ENCODE peak calls at places on chromosome 6, in seven cellular contexts. P, I, H, G, Q, D and T are unnamed samples.
A peak's percentile ranks its signal among the peaks of the same experiment; 100 is the strongest.

GRCh38 chr6:127129281-127129680 is 10.8 kb downstream of the RSPO3 start:
- DNase-seq in P (no peak), I (no peak), H (no peak), G (no peak), Q (no peak), D (no peak), T (no peak)

GRCh38 chr6:41698350-41698781 is 37.0 kb downstream of the TFEB start:
- DNase-seq in P (no peak), I (peak; percentile 27), H (peak; percentile 81), G (peak; percentile 98), Q (no peak), D (no peak), T (no peak)

GRCh38 chr6:159713984-159714383 is 13.3 kb upstream of the WTAP start:
- DNase-seq in P (no peak), I (no peak), H (no peak), G (no peak), Q (no peak), D (no peak), T (no peak)

GRCh38 chr6:123962508-123962907 is 158.8 kb downstream of the NKAIN2 start:
- DNase-seq in P (no peak), I (no peak), H (peak; percentile 18), G (no peak), Q (no peak), D (no peak), T (peak; percentile 83)

GRCh38 chr6:163427498-163428254 is 13.2 kb downstream of the QKI start:
- DNase-seq in P (no peak), I (peak; percentile 57), H (peak; percentile 69), G (peak; percentile 78), Q (no peak), D (no peak), T (no peak)

GRCh38 chr6:150025201-150025917 is at the start of gene RAET1L:
- DNase-seq in P (peak; percentile 13), I (no peak), H (peak; percentile 88), G (peak; percentile 70), Q (no peak), D (no peak), T (no peak)

GRCh38 chr6:4102687-4103244 is 23.8 kb upstream of the FAM217A start:
- DNase-seq in P (no peak), I (no peak), H (no peak), G (no peak), Q (no peak), D (no peak), T (no peak)

GRCh38 chr6:169445661-169446581 is 192.3 kb upstream of the THBS2 start:
- DNase-seq in P (no peak), I (no peak), H (no peak), G (no peak), Q (no peak), D (no peak), T (no peak)

GRCh38 chr6:151160869-151161268 is 78.9 kb upstream of the AKAP12 start:
- DNase-seq in P (no peak), I (no peak), H (peak; percentile 5), G (no peak), Q (no peak), D (no peak), T (peak; percentile 70)

GRCh38 chr6:21327326-21328140 is 266.0 kb upstream of the SOX4 start:
- DNase-seq in P (no peak), I (peak; percentile 39), H (no peak), G (no peak), Q (no peak), D (no peak), T (no peak)

GRCh38 chr6:166258854-166259276 is 49.3 kb downstream of the PRR18 start:
- DNase-seq in P (peak; percentile 36), I (no peak), H (no peak), G (no peak), Q (no peak), D (peak; percentile 78), T (peak; percentile 77)

GRCh38 chr6:31070711-31071197 is 41.6 kb downstream of the C6orf15 start:
- DNase-seq in P (no peak), I (peak; percentile 89), H (peak; percentile 74), G (peak; percentile 80), Q (no peak), D (no peak), T (no peak)

GRCh38 chr6:140245641-140246040 is 871.2 kb upstream of the CITED2 start:
- DNase-seq in P (no peak), I (no peak), H (no peak), G (no peak), Q (no peak), D (no peak), T (no peak)

GRCh38 chr6:64477311-64477850 is 841.8 kb downstream of the PHF3 start:
- DNase-seq in P (no peak), I (no peak), H (no peak), G (peak; percentile 19), Q (no peak), D (no peak), T (no peak)

GRCh38 chr6:37777272-37777736 is 42.2 kb upstream of the ZFAND3 start:
- DNase-seq in P (no peak), I (no peak), H (no peak), G (no peak), Q (no peak), D (peak; percentile 88), T (no peak)

GRCh38 chr6:65116326-65116725 is 590.7 kb downstream of the EYS start:
- DNase-seq in P (no peak), I (no peak), H (no peak), G (no peak), Q (no peak), D (no peak), T (no peak)

GRCh38 chr6:159577564-159577963 is 115.5 kb downstream of the SOD2 start:
- DNase-seq in P (no peak), I (no peak), H (peak; percentile 91), G (peak; percentile 90), Q (no peak), D (no peak), T (no peak)

GRCh38 chr6:170405311-170405975 is 98.9 kb downstream of the FAM120B start:
- DNase-seq in P (no peak), I (no peak), H (peak; percentile 98), G (peak; percentile 100), Q (no peak), D (no peak), T (no peak)

GRCh38 chr6:56714982-56715456 is 72.3 kb upstream of the DST start:
- DNase-seq in P (no peak), I (peak; percentile 11), H (peak; percentile 84), G (peak; percentile 93), Q (no peak), D (no peak), T (no peak)

DNA sequence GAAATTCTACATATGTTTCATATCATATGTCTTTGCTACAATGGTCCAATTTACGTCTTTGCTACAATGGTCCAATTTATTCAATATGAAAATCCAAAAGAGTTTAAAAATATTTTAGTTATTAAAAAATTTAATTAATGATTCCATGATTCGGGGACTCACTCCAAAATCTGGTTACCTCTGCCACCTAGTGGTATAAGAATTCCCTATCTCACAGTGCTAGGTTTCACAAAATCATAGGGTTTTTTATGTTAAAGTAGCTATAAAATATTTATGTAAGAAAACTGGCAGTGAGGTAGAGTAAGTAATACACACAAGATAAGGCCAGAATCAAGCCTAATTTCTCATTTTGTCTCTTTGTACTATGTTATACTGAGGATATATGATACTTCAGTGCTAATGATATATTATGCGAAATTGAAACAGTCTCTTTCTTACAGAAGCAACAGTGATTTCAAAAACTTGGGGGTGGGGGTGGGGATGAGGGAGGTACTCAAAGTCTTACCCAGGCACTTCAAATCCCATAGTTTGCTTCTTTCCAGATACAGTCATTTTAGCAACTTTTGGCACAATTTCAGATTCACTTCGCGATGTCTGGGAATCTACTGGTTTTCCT is 52.3 kb downstream of the HBS1L start:
- DNase-seq in P (no peak), I (peak; percentile 21), H (no peak), G (peak; percentile 14), Q (peak; percentile 19), D (peak; percentile 56), T (no peak)
- H3K4me1 ChIP-seq in P (no peaks in the 10 kb centered on the region), I (peaks cover 8% of the 10 kb centered on the region), H (no peaks in the 10 kb centered on the region), G (no peaks in the 10 kb centered on the region), Q (peaks cover 18% of the 10 kb centered on the region), D (peaks cover 59% of the 10 kb centered on the region), T (no peaks in the 10 kb centered on the region)

GRCh38 chr6:142838821-142839685 is 105.9 kb downstream of the HIVEP2 start:
- DNase-seq in P (no peak), I (no peak), H (peak; percentile 93), G (peak; percentile 81), Q (no peak), D (no peak), T (no peak)
- H3K27ac ChIP-seq in P (no peak overlapping the region), I (no peak overlapping the region), H (peak overlapping the region; percentile 90), G (no peak overlapping the region), Q (no peak overlapping the region), D (no peak overlapping the region), T (no peak overlapping the region)

GRCh38 chr6:128278876-128279275 is 241.5 kb downstream of the PTPRK start:
- DNase-seq in P (no peak), I (no peak), H (no peak), G (peak; percentile 56), Q (no peak), D (no peak), T (no peak)

GRCh38 chr6:128280960-128281359 is 239.4 kb downstream of the PTPRK start:
- DNase-seq in P (no peak), I (peak; percentile 45), H (no peak), G (no peak), Q (no peak), D (no peak), T (no peak)

GRCh38 chr6:128277379-128277778 is 243.0 kb downstream of the PTPRK start:
- DNase-seq in P (no peak), I (no peak), H (no peak), G (no peak), Q (no peak), D (no peak), T (no peak)

GRCh38 chr6:128282956-128283355 is 237.4 kb downstream of the PTPRK start:
- DNase-seq in P (no peak), I (no peak), H (no peak), G (no peak), Q (no peak), D (no peak), T (no peak)

DNA sequence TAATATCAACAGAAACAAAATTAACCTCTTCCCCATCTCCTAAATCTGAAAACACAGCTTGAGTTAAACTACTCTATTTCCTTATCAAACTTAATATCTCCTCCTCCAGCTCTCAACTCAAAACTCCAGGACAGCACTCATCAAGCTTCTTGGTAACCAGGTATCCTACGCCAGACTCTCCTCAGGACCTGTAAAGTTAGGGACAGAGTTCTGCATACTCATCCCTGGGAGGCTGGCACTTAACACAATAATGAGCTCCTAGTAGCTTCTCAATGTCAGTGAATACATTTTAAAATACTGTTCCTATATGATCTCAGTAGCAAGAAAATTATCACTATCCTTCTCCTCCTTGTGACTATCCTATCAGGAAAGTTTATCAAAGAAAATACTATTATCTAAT is 240.3 kb downstream of the PTPRK start:
- DNase-seq in P (no peak), I (no peak), H (no peak), G (no peak), Q (no peak), D (no peak), T (no peak)
- H3K4me1 ChIP-seq in P (no peaks in the 10 kb centered on the region), I (peaks cover 32% of the 10 kb centered on the region), H (no peaks in the 10 kb centered on the region), G (no peaks in the 10 kb centered on the region), Q (no peaks in the 10 kb centered on the region), D (no peaks in the 10 kb centered on the region), T (no peaks in the 10 kb centered on the region)

GRCh38 chr6:137904822-137905617 is 38.0 kb downstream of the TNFAIP3 start:
- DNase-seq in P (no peak), I (no peak), H (no peak), G (peak; percentile 51), Q (no peak), D (no peak), T (no peak)
- H3K27ac ChIP-seq in P (no peak overlapping the region), I (no peak overlapping the region), H (no peak overlapping the region), G (no peak overlapping the region), Q (peak overlapping the region; percentile 74), D (peak overlapping the region; percentile 24), T (no peak overlapping the region)